ENCODE peak calls at places on chromosome X, in five cellular contexts. E, Z, G, O and N are unnamed samples. For H3K9me3, the result is how much of the 10 kb centered on the place peaks cover.

GRCh38 chrX:8914636-8915035 is 113.5 kb upstream of the FAM9A start:
- DNase-seq in Z (no peak), E (no peak), G (no peak), O (no peak), N (no peak)

GRCh38 chrX:97854071-97854470 is 970.4 kb downstream of the RPA4 start:
- DNase-seq in E (no peak), Z (no peak), O (no peak), G (no peak), N (no peak)

GRCh38 chrX:107744868-107745267 is 30.7 kb downstream of the TSC22D3 start:
- DNase-seq in Z (no peak), E (no peak), O (no peak), G (no peak), N (no peak)

GRCh38 chrX:49915352-49916222 is 6.8 kb upstream of the CLCN5 start:
- DNase-seq in E (no peak), Z (peak), O (peak), G (peak), N (peak)

GRCh38 chrX:30713061-30713525 is 59.9 kb downstream of the GK start:
- DNase-seq in Z (peak), O (peak), E (peak), G (peak), N (peak)

GRCh38 chrX:30865020-30865419 is 24.0 kb downstream of the TAB3 start:
- DNase-seq in Z (no peak), O (no peak), G (no peak), E (peak), N (no peak)

GRCh38 chrX:71910526-71911022 is at the start of gene NHSL2:
- DNase-seq in E (peak), G (peak), O (no peak), Z (peak), N (no peak)

GRCh38 chrX:94400488-94400887 is 726.5 kb downstream of the FAM133A start:
- DNase-seq in Z (no peak), O (no peak), G (no peak), E (peak), N (no peak)

GRCh38 chrX:52341493-52341892 is 27.3 kb upstream of the XAGE2 start:
- DNase-seq in Z (no peak), G (no peak), O (no peak), E (no peak), N (no peak)

GRCh38 chrX:149950681-149951080 is 12.4 kb upstream of the EOLA2 start:
- DNase-seq in O (no peak), G (no peak), E (no peak), Z (no peak), N (no peak)

GRCh38 chrX:153946910-153947769 is 2.7 kb upstream of the RENBP start:
- DNase-seq in G (peak), Z (peak), E (peak), O (peak), N (peak)

GRCh38 chrX:55619547-55619946 is 3.7 kb upstream of the FOXR2 start:
- DNase-seq in E (no peak), G (no peak), O (no peak), Z (no peak), N (no peak)
- H3K9me3 ChIP-seq in E (half or more), G (under half), O (under half), Z (under half), N (under half)

DNA sequence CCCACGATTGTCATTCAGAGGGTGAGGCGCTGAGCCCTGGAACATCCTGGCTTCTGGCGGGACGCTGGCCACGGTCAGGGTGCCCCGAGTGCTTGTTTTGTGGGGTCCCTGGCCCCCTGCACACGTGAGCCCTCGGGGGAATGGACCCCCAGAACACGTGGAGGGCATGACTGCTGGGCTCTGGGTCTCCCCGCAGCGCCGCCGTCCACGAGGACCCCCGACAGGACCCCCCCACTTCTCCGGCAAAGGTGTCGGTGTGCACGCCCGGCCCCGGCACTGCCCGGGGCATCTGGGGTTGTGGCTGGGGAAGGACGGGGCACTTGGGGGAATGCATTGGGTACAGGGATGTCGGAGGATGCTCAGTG is 13.9 kb upstream of the GTPBP6 start:
- DNase-seq in Z (no peak), E (no peak), O (no peak), G (no peak), N (no peak)
- H3K9me3 ChIP-seq in Z (under half), E (under half), O (under half), G (under half), N (under half)

DNA sequence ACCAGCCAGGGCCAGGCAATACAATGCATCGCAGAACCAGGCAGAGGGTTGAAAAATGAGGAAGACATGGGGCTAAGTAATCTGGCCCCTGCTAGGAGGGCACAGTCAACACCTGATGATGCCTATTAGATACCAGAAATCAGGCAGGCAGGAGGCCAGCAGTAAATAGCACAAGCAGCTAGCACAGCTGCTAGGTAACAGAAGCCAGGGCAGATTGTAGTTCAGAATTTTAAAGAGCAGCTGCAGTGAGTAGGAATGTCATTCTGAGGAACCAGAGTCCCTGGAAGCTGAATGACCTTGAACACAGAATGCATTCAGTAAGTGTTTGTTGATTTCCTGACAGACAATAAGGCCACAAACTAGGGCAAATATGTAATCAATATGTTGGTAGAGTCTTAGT is 38.8 kb upstream of the TRPC5OS start:
- DNase-seq in E (no peak), G (no peak), O (no peak), Z (no peak), N (no peak)
- H3K9me3 ChIP-seq in E (under half), G (under half), O (under half), Z (under half), N (under half)

GRCh38 chrX:143869018-143869417 is 14.9 kb upstream of the UBE2NL start:
- DNase-seq in G (no peak), Z (no peak), O (no peak), E (no peak), N (no peak)
- H3K9me3 ChIP-seq in G (under half), Z (under half), O (under half), E (under half), N (under half)

GRCh38 chrX:23465985-23466384 is 131.3 kb downstream of the PTCHD1 start:
- DNase-seq in O (no peak), G (no peak), E (no peak), Z (no peak), N (no peak)
- H3K9me3 ChIP-seq in O (under half), G (under half), E (under half), Z (under half), N (under half)

GRCh38 chrX:40434443-40434842 is 146.3 kb upstream of the ATP6AP2 start:
- DNase-seq in E (no peak), Z (no peak), O (no peak), G (no peak), N (no peak)

GRCh38 chrX:40434947-40435346 is 145.8 kb upstream of the ATP6AP2 start:
- DNase-seq in O (no peak), Z (no peak), G (peak), E (peak), N (no peak)

GRCh38 chrX:40437348-40437747 is 143.4 kb upstream of the ATP6AP2 start:
- DNase-seq in O (no peak), E (no peak), G (no peak), Z (no peak), N (no peak)

DNA sequence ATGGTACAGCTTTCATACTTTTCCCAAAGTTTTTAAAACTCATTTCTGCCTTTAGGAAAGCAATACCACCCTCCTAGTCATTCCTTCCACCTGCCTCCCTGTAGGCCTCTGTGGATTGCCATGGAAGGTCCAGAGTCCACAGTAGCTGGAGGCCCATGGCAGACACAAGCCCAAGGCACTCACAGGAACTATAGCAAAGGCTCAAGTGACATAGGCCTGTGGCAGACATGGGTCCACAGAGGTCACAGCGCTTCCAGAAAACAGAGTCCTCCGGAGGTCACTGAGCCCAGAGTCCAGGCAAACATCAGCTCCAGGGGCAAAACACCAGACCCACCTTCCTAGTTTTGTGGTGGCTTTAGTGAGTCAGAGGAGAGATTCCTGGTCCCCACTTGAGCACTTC is 147.6 kb upstream of the ATP6AP2 start:
- DNase-seq in E (no peak), O (no peak), G (no peak), Z (no peak), N (no peak)
- H3K9me3 ChIP-seq in E (under half), O (under half), G (under half), Z (under half), N (under half)

GRCh38 chrX:536616-537015 is 94.0 kb upstream of the SHOX start:
- DNase-seq in Z (no peak), E (no peak), O (no peak), G (no peak), N (no peak)
- H3K9me3 ChIP-seq in Z (under half), E (under half), O (under half), G (under half), N (under half)

DNA sequence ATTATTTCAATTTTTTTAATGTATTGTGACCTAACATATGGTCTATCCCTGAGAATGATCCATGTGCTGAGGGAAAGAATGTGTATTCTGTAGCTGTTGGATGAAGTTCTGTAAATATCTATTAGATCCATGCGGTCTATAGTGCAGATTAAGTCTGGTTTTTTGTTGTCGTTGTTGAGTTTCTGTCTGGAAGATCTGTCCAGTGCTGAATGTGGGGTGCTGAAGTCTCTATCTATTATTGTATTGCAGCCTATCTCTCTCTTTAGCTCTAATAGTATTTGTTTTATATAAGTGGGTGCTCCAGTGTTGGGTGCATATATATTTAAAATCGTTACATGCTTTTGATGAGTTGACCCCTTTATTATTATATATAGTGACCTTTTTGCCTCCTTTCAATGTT is 26.2 kb upstream of the PAGE3 start:
- DNase-seq in E (no peak), G (no peak), Z (no peak), O (no peak), N (no peak)
- H3K9me3 ChIP-seq in E (under half), G (under half), Z (under half), O (under half), N (under half)

GRCh38 chrX:147733369-147733768 is 178.3 kb upstream of the FMR1 start:
- DNase-seq in E (no peak), O (no peak), Z (no peak), G (no peak), N (no peak)
- H3K9me3 ChIP-seq in E (under half), O (under half), Z (under half), G (under half), N (under half)